ENCODE peak calls at places on chromosomes 3 and 15, in eight cellular contexts. J, G, A, M, R, U, I and V are unnamed samples.

GRCh38 chr15:66716668-66717025 is 14.6 kb downstream of the SMAD6 start:
- DNase-seq in U (no peak), J (no peak), M (no peak), R (no peak), I (no peak), A (no peak), G (no peak), V (no peak)

GRCh38 chr3:74501001-74501400 is 113.5 kb downstream of the CNTN3 start:
- DNase-seq in R (no peak), A (no peak), I (no peak), J (no peak), U (no peak), M (no peak), G (no peak), V (no peak)

GRCh38 chr3:44430466-44430865 is 47.0 kb downstream of the ZNF445 start:
- DNase-seq in R (no peak), G (no peak), M (no peak), J (no peak), I (no peak), U (no peak), A (no peak), V (no peak)

GRCh38 chr3:81442758-81443456 is 318.5 kb downstream of the GBE1 start:
- DNase-seq in M (no peak), I (no peak), R (no peak), J (no peak), G (no peak), A (no peak), U (no peak), V (no peak)

GRCh38 chr15:36558921-36559320 is 20.5 kb upstream of the CDIN1 start:
- DNase-seq in U (no peak), A (no peak), J (peak; percentile 75), M (no peak), R (no peak), I (no peak), G (no peak), V (no peak)

GRCh38 chr3:47799733-47800132 is 3.2 kb upstream of the DHX30 start:
- DNase-seq in A (no peak), I (no peak), J (no peak), G (no peak), M (no peak), R (no peak), U (no peak), V (no peak)

GRCh38 chr3:61371123-61371522 is 119.9 kb upstream of the FHIT start:
- DNase-seq in J (no peak), U (peak; percentile 9), I (no peak), A (no peak), G (no peak), R (no peak), M (no peak), V (no peak)

GRCh38 chr15:94061041-94061440 is 170.3 kb upstream of the MCTP2 start:
- DNase-seq in M (no peak), I (no peak), U (no peak), A (no peak), G (no peak), J (no peak), R (peak; percentile 11), V (no peak)

GRCh38 chr3:138060792-138061191 is 50.8 kb downstream of the CLDN18 start:
- DNase-seq in R (no peak), A (no peak), I (no peak), U (no peak), J (no peak), M (no peak), G (no peak), V (no peak)

GRCh38 chr3:196268270-196269163 is 19.0 kb downstream of the PCYT1A start:
- DNase-seq in I (peak; percentile 59), U (peak; percentile 95), G (no peak), M (no peak), A (peak; percentile 38), R (peak; percentile 75), J (peak; percentile 76), V (no peak)

GRCh38 chr15:31345606-31346366 is 19.2 kb downstream of the KLF13 start:
- DNase-seq in R (no peak), U (no peak), J (no peak), I (no peak), G (no peak), M (no peak), A (no peak), V (no peak)

GRCh38 chr3:133040696-133041523 is 2.7 kb downstream of the TMEM108 start:
- DNase-seq in J (peak; percentile 80), U (peak; percentile 87), I (peak; percentile 86), G (peak; percentile 61), R (peak; percentile 71), M (peak; percentile 87), A (peak; percentile 80), V (peak; percentile 16)

GRCh38 chr3:30289324-30289723 is 317.1 kb upstream of the TGFBR2 start:
- DNase-seq in J (no peak), U (no peak), M (no peak), A (no peak), R (no peak), G (peak; percentile 13), I (no peak), V (no peak)

GRCh38 chr15:57388199-57388863 is 12.0 kb downstream of the CGNL1 start:
- DNase-seq in G (no peak), M (no peak), A (no peak), R (no peak), I (peak; percentile 59), U (no peak), J (no peak), V (no peak)

GRCh38 chr3:98848108-98848507 is 53.4 kb downstream of the DCBLD2 start:
- DNase-seq in M (no peak), I (no peak), R (no peak), A (no peak), U (no peak), G (no peak), J (no peak), V (no peak)

GRCh38 chr15:52349062-52349700 is 53.6 kb upstream of the MYO5C start:
- DNase-seq in A (no peak), R (peak; percentile 37), M (no peak), I (no peak), J (no peak), G (no peak), U (no peak), V (no peak)

GRCh38 chr15:79682285-79682684 is 214.5 kb downstream of the MTHFS start:
- DNase-seq in M (no peak), I (no peak), G (no peak), J (peak; percentile 49), A (peak; percentile 64), R (peak; percentile 79), U (peak; percentile 18), V (no peak)

GRCh38 chr15:90594297-90594696 is 64.6 kb downstream of the CRTC3 start:
- DNase-seq in M (peak; percentile 68), R (no peak), A (peak; percentile 80), U (peak; percentile 65), J (no peak), G (peak; percentile 92), I (peak; percentile 83), V (no peak)

GRCh38 chr3:58688563-58688962 is 22.0 kb upstream of the FAM3D start:
- DNase-seq in M (no peak), G (peak; percentile 51), A (no peak), I (no peak), R (no peak), U (no peak), J (no peak), V (no peak)

GRCh38 chr3:20811006-20811405 is 625.0 kb upstream of the SGO1 start:
- DNase-seq in A (no peak), R (no peak), G (no peak), J (no peak), M (no peak), I (no peak), U (no peak), V (no peak)
- H3K4me3 ChIP-seq in A (no peak overlapping the region), R (no peak overlapping the region), G (no peak overlapping the region), J (no peak overlapping the region), M (no peak overlapping the region), I (no peak overlapping the region), U (no peak overlapping the region), V (no peak overlapping the region)

GRCh38 chr3:194961555-194961954 is 275.9 kb downstream of the FAM43A start:
- DNase-seq in I (no peak), J (no peak), M (no peak), A (no peak), G (no peak), R (no peak), U (no peak), V (no peak)

GRCh38 chr3:194960446-194961032 is 274.9 kb downstream of the FAM43A start:
- DNase-seq in M (no peak), J (no peak), U (no peak), A (no peak), R (no peak), I (no peak), G (no peak), V (no peak)

GRCh38 chr3:194959217-194959616 is 273.5 kb downstream of the FAM43A start:
- DNase-seq in I (no peak), A (no peak), M (no peak), G (no peak), U (no peak), J (no peak), R (no peak), V (no peak)

GRCh38 chr3:194957743-194958240 is 272.1 kb downstream of the FAM43A start:
- DNase-seq in J (no peak), I (no peak), R (no peak), A (no peak), G (no peak), M (no peak), U (no peak), V (no peak)

DNA sequence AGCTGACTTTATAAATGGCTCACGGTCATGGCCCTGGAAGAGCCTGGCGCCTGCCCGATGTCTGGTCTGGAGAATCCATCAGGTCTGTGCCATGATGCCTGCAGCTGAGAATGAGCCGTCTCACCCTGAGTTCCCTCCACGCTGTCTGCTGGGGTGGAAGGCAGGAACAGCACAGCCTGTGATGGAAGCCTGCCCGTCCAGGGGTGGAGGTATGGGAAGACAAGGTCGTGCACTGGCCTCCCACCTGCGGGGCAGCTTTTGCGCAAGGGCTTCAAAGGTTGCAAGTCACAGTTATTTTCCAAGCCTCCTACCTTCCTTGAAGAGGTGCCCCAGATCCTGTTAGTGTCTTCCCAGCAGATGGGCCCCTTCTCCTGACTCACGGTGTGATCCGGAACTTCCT is 275.5 kb downstream of the FAM43A start:
- DNase-seq in J (no peak), A (no peak), R (no peak), G (no peak), M (no peak), U (no peak), I (no peak), V (no peak)
- TF ChIP-seq CTCF in J (no peak), A (no peak), R (no peak), G (no peak), M (no peak), U (no peak), I (no peak), V (no peak)

DNA sequence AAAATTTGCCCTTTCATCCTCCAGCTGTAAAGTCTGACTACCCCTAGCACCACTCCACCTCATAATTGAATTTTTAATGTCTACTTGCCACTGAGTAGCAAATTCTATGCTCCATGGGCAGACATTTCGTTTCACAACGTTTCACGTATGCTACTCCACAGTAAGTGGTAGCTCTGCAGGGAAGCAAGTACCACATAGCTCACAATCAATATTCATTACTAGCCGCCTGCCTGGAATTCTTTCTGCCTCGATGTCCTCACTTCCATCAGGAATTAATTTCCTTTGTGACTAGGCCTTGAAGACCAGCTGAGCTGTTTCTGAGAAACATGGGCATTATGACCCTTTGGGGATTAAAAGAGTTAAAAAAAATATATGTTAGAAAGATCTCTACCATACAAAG is 15.3 kb downstream of the NPTN start:
- DNase-seq in U (peak; percentile 54), J (no peak), M (no peak), G (no peak), R (no peak), A (no peak), I (no peak), V (no peak)
- H3K4me3 ChIP-seq in U (no peak overlapping the region), J (no peak overlapping the region), M (no peak overlapping the region), G (no peak overlapping the region), R (no peak overlapping the region), A (no peak overlapping the region), I (no peak overlapping the region), V (no peak overlapping the region)

GRCh38 chr15:82809308-82810060 is at the start of gene WHAMM:
- DNase-seq in U (peak; percentile 99), A (peak; percentile 99), I (peak; percentile 100), M (peak; percentile 98), J (peak; percentile 98), R (peak; percentile 98), G (peak; percentile 99), V (peak; percentile 93)
- TF ChIP-seq CTCF in U (no peak), A (no peak), I (no peak), M (peak; percentile 31), J (no peak), R (peak; percentile 24), G (peak; percentile 3), V (peak; percentile 24)